ENCODE peak calls at places on chromosome 3, in four cellular contexts. One of them, this sample, is unnamed. For H3K36me3, the result is how much of the 10 kb centered on the place peaks cover.

GRCh38 chr3:132445812-132446211 is 28.5 kb downstream of the DNAJC13 start:
- DNase-seq in left ventricle myocardium inferior: no peak
- DNase-seq in transverse colon: no peak
- DNase-seq in prostate gland: no peak
- DNase-seq in this sample: no peak

GRCh38 chr3:15501126-15501525 is 20.4 kb downstream of the COLQ start:
- DNase-seq in left ventricle myocardium inferior: peak
- DNase-seq in prostate gland: no peak
- DNase-seq in transverse colon: no peak
- DNase-seq in this sample: no peak

GRCh38 chr3:190281308-190282051 is 40.8 kb downstream of the CLDN1 start:
- DNase-seq in prostate gland: no peak
- DNase-seq in transverse colon: no peak
- DNase-seq in left ventricle myocardium inferior: no peak
- DNase-seq in this sample: peak

GRCh38 chr3:191499307-191500125 is 38.6 kb downstream of the PYDC2 start:
- DNase-seq in left ventricle myocardium inferior: peak
- DNase-seq in prostate gland: peak
- DNase-seq in transverse colon: peak
- DNase-seq in this sample: peak

GRCh38 chr3:188058569-188059184 is 95.3 kb upstream of the LPP start:
- DNase-seq in transverse colon: no peak
- DNase-seq in left ventricle myocardium inferior: no peak
- DNase-seq in prostate gland: no peak
- DNase-seq in this sample: no peak

GRCh38 chr3:171809513-171810277 is 588 bp downstream of the PLD1 start:
- DNase-seq in transverse colon: peak
- DNase-seq in left ventricle myocardium inferior: peak
- DNase-seq in prostate gland: no peak
- DNase-seq in this sample: peak

GRCh38 chr3:150751781-150752263 is 11.1 kb downstream of the SIAH2 start:
- DNase-seq in left ventricle myocardium inferior: no peak
- DNase-seq in transverse colon: peak
- DNase-seq in prostate gland: peak
- DNase-seq in this sample: no peak

GRCh38 chr3:115808816-115809215 is 185.5 kb downstream of the GAP43 start:
- DNase-seq in prostate gland: no peak
- DNase-seq in transverse colon: no peak
- DNase-seq in left ventricle myocardium inferior: no peak
- DNase-seq in this sample: no peak

GRCh38 chr3:128081846-128082245 is 29.6 kb downstream of the SEC61A1 start:
- DNase-seq in prostate gland: no peak
- DNase-seq in left ventricle myocardium inferior: no peak
- DNase-seq in transverse colon: no peak
- DNase-seq in this sample: peak

GRCh38 chr3:172449468-172450149 is 1.4 kb upstream of the GHSR start:
- DNase-seq in left ventricle myocardium inferior: no peak
- DNase-seq in transverse colon: no peak
- DNase-seq in prostate gland: no peak
- DNase-seq in this sample: peak

GRCh38 chr3:172181936-172182708 is 142.7 kb downstream of the FNDC3B start:
- DNase-seq in left ventricle myocardium inferior: no peak
- DNase-seq in transverse colon: no peak
- DNase-seq in prostate gland: no peak
- DNase-seq in this sample: no peak

GRCh38 chr3:17558565-17558964 is 183.9 kb downstream of the TBC1D5 start:
- DNase-seq in transverse colon: no peak
- DNase-seq in left ventricle myocardium inferior: no peak
- DNase-seq in prostate gland: no peak
- DNase-seq in this sample: no peak

GRCh38 chr3:167978071-167978470 is 117.7 kb downstream of the GOLIM4 start:
- DNase-seq in left ventricle myocardium inferior: no peak
- DNase-seq in prostate gland: peak
- DNase-seq in transverse colon: peak
- DNase-seq in this sample: no peak

GRCh38 chr3:152330565-152330964 is 61.8 kb downstream of the MBNL1 start:
- DNase-seq in left ventricle myocardium inferior: no peak
- DNase-seq in prostate gland: no peak
- DNase-seq in transverse colon: no peak
- DNase-seq in this sample: no peak

GRCh38 chr3:157122116-157122515 is 37.8 kb downstream of the CCNL1 start:
- DNase-seq in left ventricle myocardium inferior: no peak
- DNase-seq in prostate gland: no peak
- DNase-seq in transverse colon: no peak
- DNase-seq in this sample: peak

GRCh38 chr3:197394464-197395321 is 96.3 kb upstream of the DLG1 start:
- DNase-seq in transverse colon: no peak
- DNase-seq in prostate gland: peak
- DNase-seq in left ventricle myocardium inferior: peak
- DNase-seq in this sample: no peak

GRCh38 chr3:156722219-156722618 is 47.8 kb downstream of the TIPARP start:
- DNase-seq in transverse colon: no peak
- DNase-seq in left ventricle myocardium inferior: no peak
- DNase-seq in prostate gland: no peak
- DNase-seq in this sample: no peak

GRCh38 chr3:29291982-29292363 is 11.1 kb downstream of the RBMS3 start:
- DNase-seq in transverse colon: no peak
- DNase-seq in prostate gland: no peak
- DNase-seq in left ventricle myocardium inferior: no peak
- DNase-seq in this sample: no peak

GRCh38 chr3:194067949-194068362 is 68.0 kb upstream of the HES1 start:
- DNase-seq in left ventricle myocardium inferior: no peak
- DNase-seq in prostate gland: no peak
- DNase-seq in transverse colon: no peak
- DNase-seq in this sample: no peak

GRCh38 chr3:103495186-103495585 is 1060.4 kb downstream of the ZPLD1 start:
- DNase-seq in transverse colon: no peak
- DNase-seq in left ventricle myocardium inferior: no peak
- DNase-seq in prostate gland: no peak
- DNase-seq in this sample: no peak

GRCh38 chr3:99407257-99407656 is 231.1 kb upstream of the COL8A1 start:
- DNase-seq in prostate gland: no peak
- DNase-seq in left ventricle myocardium inferior: no peak
- DNase-seq in transverse colon: no peak
- DNase-seq in this sample: no peak

GRCh38 chr3:36812240-36812639 is 47.9 kb upstream of the DCLK3 start:
- DNase-seq in left ventricle myocardium inferior: no peak
- DNase-seq in transverse colon: no peak
- DNase-seq in prostate gland: no peak
- DNase-seq in this sample: no peak

DNA sequence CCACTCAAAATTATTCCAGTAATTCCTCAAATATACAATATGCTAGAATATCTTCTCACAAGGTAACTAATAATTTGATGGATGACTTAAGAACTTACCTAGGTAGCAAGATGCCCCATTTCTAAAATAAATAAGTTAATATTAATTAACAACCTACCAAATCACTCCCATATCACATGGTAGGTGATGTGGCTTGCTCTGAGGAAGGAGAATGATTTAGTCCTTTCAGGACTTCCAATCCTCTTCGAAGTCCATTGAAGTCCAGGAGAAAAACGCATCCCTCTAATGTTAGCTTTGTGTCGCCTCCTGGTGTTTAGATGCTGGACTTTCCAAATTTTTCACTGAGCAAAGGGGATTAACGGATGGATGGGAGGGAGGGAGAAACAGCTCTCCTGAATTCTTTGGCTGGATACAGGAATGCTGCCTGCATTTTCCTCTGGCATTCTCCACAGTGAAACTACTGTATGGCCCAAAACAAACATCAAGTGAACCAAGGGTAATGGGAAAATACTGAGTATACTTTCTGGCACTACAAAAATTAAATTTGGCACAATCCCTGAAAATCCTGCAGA is 58.6 kb downstream of the PRICKLE2 start:
- DNase-seq in transverse colon: no peak
- DNase-seq in left ventricle myocardium inferior: no peak
- DNase-seq in prostate gland: no peak
- DNase-seq in this sample: no peak
- TF ChIP-seq CTCF in transverse colon: no peak
- TF ChIP-seq CTCF in left ventricle myocardium inferior: peak
- TF ChIP-seq CTCF in prostate gland: peak
- TF ChIP-seq CTCF in this sample: no peak

GRCh38 chr3:127037021-127037400 is 54.1 kb downstream of the PLXNA1 start:
- DNase-seq in left ventricle myocardium inferior: no peak
- DNase-seq in transverse colon: no peak
- DNase-seq in prostate gland: no peak
- DNase-seq in this sample: no peak

GRCh38 chr3:127036209-127037020 is 53.5 kb downstream of the PLXNA1 start:
- DNase-seq in left ventricle myocardium inferior: peak
- DNase-seq in prostate gland: no peak
- DNase-seq in transverse colon: peak
- DNase-seq in this sample: no peak

GRCh38 chr3:127034990-127035652 is 52.2 kb downstream of the PLXNA1 start:
- DNase-seq in prostate gland: no peak
- DNase-seq in left ventricle myocardium inferior: peak
- DNase-seq in transverse colon: no peak
- DNase-seq in this sample: no peak

GRCh38 chr3:127034195-127034989 is 51.5 kb downstream of the PLXNA1 start:
- DNase-seq in prostate gland: no peak
- DNase-seq in left ventricle myocardium inferior: no peak
- DNase-seq in transverse colon: no peak
- DNase-seq in this sample: no peak

GRCh38 chr3:127035672-127036071 is 52.8 kb downstream of the PLXNA1 start:
- DNase-seq in prostate gland: no peak
- DNase-seq in left ventricle myocardium inferior: peak
- DNase-seq in transverse colon: peak
- DNase-seq in this sample: peak
- H3K36me3 ChIP-seq in prostate gland: under half
- H3K36me3 ChIP-seq in left ventricle myocardium inferior: under half
- H3K36me3 ChIP-seq in transverse colon: under half
- H3K36me3 ChIP-seq in this sample: under half

DNA sequence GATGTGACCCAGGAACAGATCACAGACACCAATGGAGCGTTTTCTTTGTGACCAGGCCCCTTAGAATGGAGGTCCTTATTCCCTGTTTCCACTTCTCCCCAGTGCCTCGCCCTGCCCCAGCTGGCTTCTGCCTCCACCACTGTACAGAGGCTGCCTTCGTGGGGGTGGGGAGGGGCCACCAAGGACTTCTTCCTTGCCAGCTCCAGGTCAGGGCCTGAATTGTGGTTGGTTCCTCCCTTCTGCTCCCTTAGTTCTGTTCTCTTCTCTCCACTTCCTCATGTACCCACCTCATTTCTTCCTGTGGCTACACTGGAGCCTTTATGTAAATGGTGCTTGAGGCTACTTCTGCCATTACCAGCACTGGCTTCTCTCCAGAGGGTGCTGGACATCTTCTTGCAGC is 16.4 kb downstream of the TGM4 start:
- DNase-seq in transverse colon: no peak
- DNase-seq in left ventricle myocardium inferior: no peak
- DNase-seq in prostate gland: no peak
- DNase-seq in this sample: no peak
- TF ChIP-seq CTCF in transverse colon: no peak
- TF ChIP-seq CTCF in left ventricle myocardium inferior: no peak
- TF ChIP-seq CTCF in prostate gland: no peak
- TF ChIP-seq CTCF in this sample: no peak

GRCh38 chr3:69900331-69900730 is 99.2 kb upstream of the SAMMSON start:
- DNase-seq in prostate gland: no peak
- DNase-seq in transverse colon: no peak
- DNase-seq in left ventricle myocardium inferior: no peak
- DNase-seq in this sample: no peak
- H3K36me3 ChIP-seq in prostate gland: under half
- H3K36me3 ChIP-seq in transverse colon: under half
- H3K36me3 ChIP-seq in left ventricle myocardium inferior: under half
- H3K36me3 ChIP-seq in this sample: under half

DNA sequence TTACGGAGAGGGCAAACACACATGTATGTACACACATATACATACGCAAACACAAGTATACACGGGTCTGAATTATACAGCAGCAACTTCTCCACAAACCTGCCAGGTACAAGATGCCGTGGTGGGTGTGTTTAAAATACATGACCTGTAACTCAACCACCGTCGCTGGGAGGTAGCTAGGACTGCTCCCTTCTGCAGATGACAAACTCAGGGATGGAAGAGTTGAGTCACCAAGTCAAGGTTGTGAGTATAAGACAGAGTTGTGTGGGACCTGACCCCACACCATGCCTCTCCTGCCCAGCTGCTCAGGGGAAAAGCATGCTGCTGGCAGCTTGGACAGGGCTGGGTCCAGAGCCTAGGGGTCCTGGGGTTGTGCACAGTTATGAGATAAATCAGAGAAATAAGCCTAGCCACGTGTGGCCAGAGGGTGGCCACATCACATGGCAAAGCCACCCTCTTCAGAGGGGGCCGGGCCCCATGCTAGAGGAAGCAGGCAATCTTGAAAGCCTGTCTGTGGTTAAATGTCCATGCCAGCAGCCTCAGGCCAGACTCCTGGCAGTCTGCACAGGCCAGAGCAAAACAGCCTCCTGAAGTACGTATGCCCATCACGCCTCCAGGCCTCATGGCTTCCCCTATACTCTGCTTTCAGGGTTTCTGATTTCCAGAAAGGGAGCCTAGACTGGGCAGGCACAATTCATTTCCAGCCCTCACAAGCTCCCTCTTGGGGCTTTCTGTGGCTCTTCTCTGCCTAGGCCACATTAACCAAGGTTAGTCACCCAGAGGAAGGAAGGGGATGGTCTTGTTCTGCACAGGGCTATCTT is 107.7 kb upstream of the RPL32 start:
- DNase-seq in left ventricle myocardium inferior: no peak
- DNase-seq in transverse colon: peak
- DNase-seq in prostate gland: no peak
- DNase-seq in this sample: peak
- TF ChIP-seq CTCF in left ventricle myocardium inferior: peak
- TF ChIP-seq CTCF in transverse colon: no peak
- TF ChIP-seq CTCF in prostate gland: no peak
- TF ChIP-seq CTCF in this sample: no peak

DNA sequence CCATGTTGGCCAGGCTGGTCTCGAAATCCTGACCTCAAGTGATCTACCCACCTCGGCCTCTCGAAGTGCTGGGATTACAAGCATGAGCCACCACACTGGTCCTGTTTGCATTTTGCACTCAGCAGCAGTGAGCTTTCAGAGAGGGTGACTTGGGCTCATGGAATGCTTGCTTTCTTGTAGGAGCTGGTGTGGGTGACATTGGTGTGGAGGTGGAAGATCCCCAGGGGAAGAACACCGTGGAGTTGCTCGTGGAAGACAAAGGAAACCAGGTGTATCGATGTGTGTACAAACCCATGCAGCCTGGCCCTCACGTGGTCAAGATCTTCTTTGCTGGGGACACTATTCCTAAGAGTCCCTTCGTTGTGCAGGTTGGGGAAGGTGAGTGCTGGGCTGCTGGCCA is 90.3 kb downstream of the FLNB start:
- DNase-seq in left ventricle myocardium inferior: no peak
- DNase-seq in prostate gland: no peak
- DNase-seq in transverse colon: no peak
- DNase-seq in this sample: no peak
- H3K36me3 ChIP-seq in left ventricle myocardium inferior: half or more
- H3K36me3 ChIP-seq in prostate gland: under half
- H3K36me3 ChIP-seq in transverse colon: under half
- H3K36me3 ChIP-seq in this sample: under half

GRCh38 chr3:178083906-178084823 is 452.1 kb upstream of the KCNMB2 start:
- DNase-seq in transverse colon: no peak
- DNase-seq in prostate gland: no peak
- DNase-seq in left ventricle myocardium inferior: no peak
- DNase-seq in this sample: no peak
- TF ChIP-seq CTCF in transverse colon: peak
- TF ChIP-seq CTCF in prostate gland: peak
- TF ChIP-seq CTCF in left ventricle myocardium inferior: peak
- TF ChIP-seq CTCF in this sample: peak

GRCh38 chr3:184174646-184175492 is at the start of gene AP2M1:
- DNase-seq in left ventricle myocardium inferior: peak
- DNase-seq in transverse colon: peak
- DNase-seq in prostate gland: peak
- DNase-seq in this sample: peak
- H3K36me3 ChIP-seq in left ventricle myocardium inferior: half or more
- H3K36me3 ChIP-seq in transverse colon: under half
- H3K36me3 ChIP-seq in prostate gland: under half
- H3K36me3 ChIP-seq in this sample: under half

This sample was measured in body of pancreas.